ENCODE peak calls at places on chromosomes 5 and 9, in six cellular contexts. One of them, this sample, is unnamed.

GRCh38 chr5:93165559-93165958 is 415.5 kb downstream of the NR2F1-AS1 start:
- DNase-seq in mesenchymal stem cell: no peak
- DNase-seq in IMR-90: no peak
- DNase-seq in H9: no peak
- DNase-seq in trophoblast cell: no peak
- DNase-seq in H1: no peak
- DNase-seq in this sample: no peak

GRCh38 chr5:141826674-141827073 is 51.5 kb downstream of the PCDH1 start:
- DNase-seq in mesenchymal stem cell: no peak
- DNase-seq in IMR-90: no peak
- DNase-seq in H9: no peak
- DNase-seq in trophoblast cell: no peak
- DNase-seq in H1: no peak
- DNase-seq in this sample: no peak

GRCh38 chr9:95017062-95017461 is 290.6 kb downstream of the AOPEP start:
- DNase-seq in mesenchymal stem cell: no peak
- DNase-seq in IMR-90: peak; percentile 73
- DNase-seq in H9: no peak
- DNase-seq in trophoblast cell: no peak
- DNase-seq in H1: no peak
- DNase-seq in this sample: no peak

GRCh38 chr5:84403773-84404172 is 19.1 kb upstream of the EDIL3 start:
- DNase-seq in mesenchymal stem cell: peak; percentile 79
- DNase-seq in IMR-90: peak; percentile 97
- DNase-seq in H9: no peak
- DNase-seq in trophoblast cell: no peak
- DNase-seq in H1: no peak
- DNase-seq in this sample: no peak

GRCh38 chr9:96056221-96056620 is 180.7 kb downstream of the ERCC6L2 start:
- DNase-seq in mesenchymal stem cell: no peak
- DNase-seq in IMR-90: no peak
- DNase-seq in H9: no peak
- DNase-seq in trophoblast cell: no peak
- DNase-seq in H1: no peak
- DNase-seq in this sample: no peak

GRCh38 chr5:67344870-67345269 is 148.3 kb upstream of the CD180 start:
- DNase-seq in mesenchymal stem cell: no peak
- DNase-seq in IMR-90: no peak
- DNase-seq in H9: no peak
- DNase-seq in trophoblast cell: no peak
- DNase-seq in H1: no peak
- DNase-seq in this sample: no peak

GRCh38 chr9:15714746-15715145 is 161.9 kb downstream of the CCDC171 start:
- DNase-seq in mesenchymal stem cell: peak; percentile 43
- DNase-seq in IMR-90: peak; percentile 8
- DNase-seq in H9: no peak
- DNase-seq in trophoblast cell: no peak
- DNase-seq in H1: no peak
- DNase-seq in this sample: no peak

GRCh38 chr5:131595088-131596033 is 39.7 kb downstream of the RAPGEF6 start:
- DNase-seq in mesenchymal stem cell: peak; percentile 21
- DNase-seq in IMR-90: no peak
- DNase-seq in H9: no peak
- DNase-seq in trophoblast cell: no peak
- DNase-seq in H1: no peak
- DNase-seq in this sample: no peak

GRCh38 chr5:172005708-172006377 is 595 bp downstream of the FBXW11 start:
- DNase-seq in mesenchymal stem cell: peak; percentile 50
- DNase-seq in IMR-90: no peak
- DNase-seq in H9: peak; percentile 39
- DNase-seq in trophoblast cell: no peak
- DNase-seq in H1: no peak
- DNase-seq in this sample: peak; percentile 37

GRCh38 chr5:16437974-16438373 is 27.6 kb downstream of the ZNF622 start:
- DNase-seq in mesenchymal stem cell: no peak
- DNase-seq in IMR-90: no peak
- DNase-seq in H9: no peak
- DNase-seq in trophoblast cell: no peak
- DNase-seq in H1: no peak
- DNase-seq in this sample: no peak

GRCh38 chr9:123397975-123398374 is 42.0 kb downstream of the CRB2 start:
- DNase-seq in mesenchymal stem cell: no peak
- DNase-seq in IMR-90: no peak
- DNase-seq in H9: no peak
- DNase-seq in trophoblast cell: no peak
- DNase-seq in H1: no peak
- DNase-seq in this sample: no peak

GRCh38 chr5:50963647-50964584 is 297.5 kb downstream of the PARP8 start:
- DNase-seq in mesenchymal stem cell: peak; percentile 32
- DNase-seq in IMR-90: no peak
- DNase-seq in H9: peak; percentile 35
- DNase-seq in trophoblast cell: no peak
- DNase-seq in H1: no peak
- DNase-seq in this sample: peak; percentile 36

GRCh38 chr5:93299596-93300308 is 281.3 kb downstream of the NR2F1-AS1 start:
- DNase-seq in mesenchymal stem cell: no peak
- DNase-seq in IMR-90: no peak
- DNase-seq in H9: peak; percentile 39
- DNase-seq in trophoblast cell: no peak
- DNase-seq in H1: peak; percentile 7
- DNase-seq in this sample: peak; percentile 92

DNA sequence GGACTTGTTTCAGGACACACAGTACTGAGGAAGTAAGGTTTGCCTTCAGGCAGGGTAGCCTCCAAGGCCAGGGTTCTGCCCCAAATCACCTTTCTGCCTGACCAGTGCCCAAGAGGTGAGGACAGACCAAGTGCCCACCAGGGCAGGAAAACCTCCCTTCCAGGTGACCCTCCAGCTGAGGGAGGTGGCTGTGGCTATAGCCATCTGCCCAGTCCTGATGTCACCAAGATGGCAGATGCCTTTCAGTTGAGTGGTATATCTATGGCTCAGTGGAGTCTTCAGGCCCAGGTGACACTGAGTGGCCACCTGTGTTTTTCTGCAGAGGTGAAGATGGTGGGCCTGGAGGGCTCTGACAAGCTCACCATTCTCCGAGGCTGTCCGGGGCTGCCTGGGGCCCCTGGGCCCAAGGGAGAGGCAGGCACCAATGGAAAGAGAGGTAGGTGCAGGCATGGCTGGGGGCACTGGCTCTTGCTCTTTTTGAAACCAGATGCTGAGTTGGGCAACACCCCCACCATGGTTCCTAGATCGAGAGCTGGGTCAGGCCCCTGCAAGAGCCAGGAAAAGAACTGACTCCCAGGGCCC is 1.7 kb downstream of the FCN2 start:
- DNase-seq in mesenchymal stem cell: no peak
- DNase-seq in IMR-90: no peak
- DNase-seq in H9: no peak
- DNase-seq in trophoblast cell: no peak
- DNase-seq in H1: no peak
- DNase-seq in this sample: no peak
- H3K14ac ChIP-seq in mesenchymal stem cell: no peak overlapping the region
- H3K14ac ChIP-seq in IMR-90: no peak overlapping the region
- H3K14ac ChIP-seq in H9: no peak overlapping the region
- H3K14ac ChIP-seq in trophoblast cell: no peak overlapping the region
- H3K14ac ChIP-seq in H1: no peak overlapping the region
- H3K14ac ChIP-seq in this sample: peak overlapping the region; percentile 65

DNA sequence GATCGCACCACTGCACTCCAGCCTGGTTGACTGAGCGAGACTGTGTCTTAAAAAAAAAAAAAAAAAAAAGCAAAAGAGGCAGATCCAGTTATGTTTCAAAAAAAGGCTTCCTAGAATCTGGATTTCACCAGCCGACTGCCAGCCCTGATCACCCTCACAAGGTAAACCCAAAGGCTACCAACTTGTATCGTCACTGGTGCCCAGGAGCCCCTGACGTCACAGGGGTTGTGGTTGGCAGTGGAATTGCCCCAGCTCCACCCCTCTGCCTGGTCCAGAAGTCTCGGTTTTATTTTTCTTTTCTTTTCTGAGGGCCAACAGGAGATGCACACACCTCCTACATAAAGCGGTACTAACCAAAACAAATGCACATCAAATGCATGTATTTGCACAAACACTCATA is 6.0 kb upstream of the LMX1B start:
- DNase-seq in mesenchymal stem cell: no peak
- DNase-seq in IMR-90: no peak
- DNase-seq in H9: no peak
- DNase-seq in trophoblast cell: no peak
- DNase-seq in H1: no peak
- DNase-seq in this sample: no peak
- H3K14ac ChIP-seq in mesenchymal stem cell: no peak overlapping the region
- H3K14ac ChIP-seq in IMR-90: no peak overlapping the region
- H3K14ac ChIP-seq in H9: no peak overlapping the region
- H3K14ac ChIP-seq in trophoblast cell: no peak overlapping the region
- H3K14ac ChIP-seq in H1: no peak overlapping the region
- H3K14ac ChIP-seq in this sample: no peak overlapping the region

GRCh38 chr9:97398999-97399758 is 12.7 kb upstream of the TDRD7 start:
- DNase-seq in mesenchymal stem cell: peak; percentile 51
- DNase-seq in IMR-90: peak; percentile 65
- DNase-seq in H9: peak; percentile 86
- DNase-seq in trophoblast cell: peak; percentile 68
- DNase-seq in H1: peak; percentile 71
- DNase-seq in this sample: no peak
- H3K14ac ChIP-seq in mesenchymal stem cell: no peak overlapping the region
- H3K14ac ChIP-seq in IMR-90: no peak overlapping the region
- H3K14ac ChIP-seq in H9: no peak overlapping the region
- H3K14ac ChIP-seq in trophoblast cell: no peak overlapping the region
- H3K14ac ChIP-seq in H1: no peak overlapping the region
- H3K14ac ChIP-seq in this sample: no peak overlapping the region

DNA sequence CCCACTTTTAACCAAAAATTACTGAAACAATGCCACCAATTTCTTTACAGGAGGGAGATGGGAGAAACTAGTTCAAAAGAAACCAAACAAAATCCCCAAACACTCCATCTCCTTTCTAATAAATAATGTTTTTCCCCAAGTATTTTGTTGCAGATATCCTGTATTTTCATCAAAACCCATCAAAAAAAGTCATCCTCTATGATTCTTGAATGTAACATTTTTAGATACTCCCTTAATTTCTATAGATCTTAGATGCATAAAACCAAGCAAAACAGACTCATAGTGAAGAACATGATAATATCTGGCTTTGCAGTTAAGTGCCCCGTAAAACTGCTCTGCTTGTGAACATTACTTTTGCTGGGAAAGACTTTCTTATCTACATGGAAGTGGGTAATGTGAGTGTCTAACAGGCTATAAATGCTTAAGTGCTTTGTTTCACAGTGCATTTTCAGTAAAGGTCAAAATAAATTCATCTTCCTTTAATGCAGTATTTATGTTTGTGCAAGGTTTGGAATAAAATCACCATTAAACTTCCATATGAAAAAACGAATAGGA is 77.3 kb upstream of the TBCA start:
- DNase-seq in mesenchymal stem cell: peak; percentile 34
- DNase-seq in IMR-90: no peak
- DNase-seq in H9: no peak
- DNase-seq in trophoblast cell: no peak
- DNase-seq in H1: no peak
- DNase-seq in this sample: no peak
- H3K14ac ChIP-seq in mesenchymal stem cell: no peak overlapping the region
- H3K14ac ChIP-seq in IMR-90: no peak overlapping the region
- H3K14ac ChIP-seq in H9: no peak overlapping the region
- H3K14ac ChIP-seq in trophoblast cell: no peak overlapping the region
- H3K14ac ChIP-seq in H1: no peak overlapping the region
- H3K14ac ChIP-seq in this sample: no peak overlapping the region

DNA sequence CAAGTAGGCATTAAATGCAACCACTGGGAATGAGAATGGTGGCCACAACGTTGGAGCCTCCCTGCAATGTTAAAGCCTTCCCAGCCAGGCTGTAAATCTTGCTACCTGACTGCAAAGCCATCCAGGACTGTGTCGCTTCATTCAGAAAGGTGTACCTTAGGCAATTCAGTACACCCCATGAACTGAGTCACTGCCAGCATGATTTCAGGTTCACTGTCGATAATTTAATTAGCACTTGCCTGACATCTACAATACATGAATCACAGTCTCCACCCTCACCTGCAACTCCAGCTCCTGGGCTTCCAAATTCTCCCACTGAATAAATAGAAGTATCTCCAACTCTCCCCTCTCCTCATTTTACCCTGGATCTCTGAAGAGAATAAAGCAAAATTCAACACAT is 108.4 kb downstream of the SLIT3 start:
- DNase-seq in mesenchymal stem cell: no peak
- DNase-seq in IMR-90: no peak
- DNase-seq in H9: no peak
- DNase-seq in trophoblast cell: no peak
- DNase-seq in H1: no peak
- DNase-seq in this sample: no peak
- H3K14ac ChIP-seq in mesenchymal stem cell: no peak overlapping the region
- H3K14ac ChIP-seq in IMR-90: no peak overlapping the region
- H3K14ac ChIP-seq in H9: no peak overlapping the region
- H3K14ac ChIP-seq in trophoblast cell: no peak overlapping the region
- H3K14ac ChIP-seq in H1: no peak overlapping the region
- H3K14ac ChIP-seq in this sample: no peak overlapping the region

GRCh38 chr5:27308151-27308550 is 269.8 kb upstream of the CDH9 start:
- DNase-seq in mesenchymal stem cell: no peak
- DNase-seq in IMR-90: peak; percentile 69
- DNase-seq in H9: no peak
- DNase-seq in trophoblast cell: no peak
- DNase-seq in H1: no peak
- DNase-seq in this sample: no peak
- H3K14ac ChIP-seq in mesenchymal stem cell: no peak overlapping the region
- H3K14ac ChIP-seq in IMR-90: no peak overlapping the region
- H3K14ac ChIP-seq in H9: no peak overlapping the region
- H3K14ac ChIP-seq in trophoblast cell: no peak overlapping the region
- H3K14ac ChIP-seq in H1: no peak overlapping the region
- H3K14ac ChIP-seq in this sample: no peak overlapping the region

GRCh38 chr5:2242539-2242938 is 359.8 kb upstream of the IRX4 start:
- DNase-seq in mesenchymal stem cell: no peak
- DNase-seq in IMR-90: no peak
- DNase-seq in H9: no peak
- DNase-seq in trophoblast cell: no peak
- DNase-seq in H1: no peak
- DNase-seq in this sample: no peak

GRCh38 chr5:2238732-2239131 is 356.0 kb upstream of the IRX4 start:
- DNase-seq in mesenchymal stem cell: no peak
- DNase-seq in IMR-90: no peak
- DNase-seq in H9: no peak
- DNase-seq in trophoblast cell: no peak
- DNase-seq in H1: no peak
- DNase-seq in this sample: no peak

GRCh38 chr5:2240118-2240904 is 357.6 kb upstream of the IRX4 start:
- DNase-seq in mesenchymal stem cell: no peak
- DNase-seq in IMR-90: no peak
- DNase-seq in H9: no peak
- DNase-seq in trophoblast cell: no peak
- DNase-seq in H1: no peak
- DNase-seq in this sample: no peak

GRCh38 chr5:2239237-2239910 is 356.6 kb upstream of the IRX4 start:
- DNase-seq in mesenchymal stem cell: no peak
- DNase-seq in IMR-90: no peak
- DNase-seq in H9: no peak
- DNase-seq in trophoblast cell: no peak
- DNase-seq in H1: no peak
- DNase-seq in this sample: no peak
- H3K14ac ChIP-seq in mesenchymal stem cell: no peak overlapping the region
- H3K14ac ChIP-seq in IMR-90: no peak overlapping the region
- H3K14ac ChIP-seq in H9: no peak overlapping the region
- H3K14ac ChIP-seq in trophoblast cell: no peak overlapping the region
- H3K14ac ChIP-seq in H1: no peak overlapping the region
- H3K14ac ChIP-seq in this sample: no peak overlapping the region

GRCh38 chr5:2160811-2161210 is 278.1 kb upstream of the IRX4 start:
- DNase-seq in mesenchymal stem cell: no peak
- DNase-seq in IMR-90: no peak
- DNase-seq in H9: no peak
- DNase-seq in trophoblast cell: no peak
- DNase-seq in H1: no peak
- DNase-seq in this sample: no peak
- H3K14ac ChIP-seq in mesenchymal stem cell: no peak overlapping the region
- H3K14ac ChIP-seq in IMR-90: no peak overlapping the region
- H3K14ac ChIP-seq in H9: no peak overlapping the region
- H3K14ac ChIP-seq in trophoblast cell: no peak overlapping the region
- H3K14ac ChIP-seq in H1: no peak overlapping the region
- H3K14ac ChIP-seq in this sample: no peak overlapping the region